ENCODE peak calls at places on chromosomes 4 and X, in nine cellular contexts. R is kidney glomerular epithelial cell; W is NT2/D1; C is fibroblast of the aortic adventitia; H is activated CD4-positive, alpha-beta T cell treated with anti-CD3 and anti-CD28 coated beads, Interleukin-2, amount 10 ng/mL, durations not matched to agents 7 days and 5 days; L is non-pigmented ciliary epithelial cell; Q is stimulated activated CD8-positive, alpha-beta memory T cell treated with anti-CD3 and anti-CD28 coated beads, Interleukin-4, amount 100 ng/mL, for 48 hours; E is A549; V is suprapubic skin. Y is an unnamed sample.

GRCh38 chr4:185358514-185359433 is 37.0 kb downstream of the LRP2BP start:
- DNase-seq in R (peak), W (no peak), C (peak), H (no peak), L (peak), Q (no peak), E (peak), V (no peak), Y (peak)

GRCh38 chr4:15295421-15296162 is 132.2 kb upstream of the C1QTNF7 start:
- DNase-seq in R (no peak), W (no peak), C (no peak), H (no peak), L (no peak), Q (no peak), E (no peak), V (no peak), Y (no peak)

GRCh38 chrX:1518512-1518911 is 18.5 kb downstream of the P2RY8 start:
- DNase-seq in R (no peak), W (no peak), C (no peak), H (no peak), L (no peak), Q (no peak), E (no peak), V (no peak), Y (no peak)

GRCh38 chrX:47177079-47177478 is 16.6 kb upstream of the UBA1 start:
- DNase-seq in R (no peak), W (no peak), C (no peak), H (no peak), L (no peak), Q (no peak), E (no peak), V (peak), Y (no peak)

GRCh38 chrX:105664243-105664642 is 158.1 kb upstream of the NRK start:
- DNase-seq in R (no peak), W (no peak), C (no peak), H (no peak), L (no peak), Q (no peak), E (no peak), V (no peak), Y (no peak)

GRCh38 chrX:118770133-118770760 is 42.8 kb downstream of the IL13RA1 start:
- DNase-seq in R (no peak), W (no peak), C (no peak), H (no peak), L (no peak), Q (no peak), E (no peak), V (no peak), Y (no peak)

GRCh38 chrX:70025464-70025863 is 24.3 kb downstream of the AWAT2 start:
- DNase-seq in R (no peak), W (no peak), C (peak), H (no peak), L (no peak), Q (no peak), E (no peak), V (no peak), Y (no peak)

GRCh38 chrX:39133971-39134370 is 332.7 kb downstream of the MID1IP1 start:
- DNase-seq in R (no peak), W (no peak), C (no peak), H (peak), L (no peak), Q (peak), E (peak), V (no peak), Y (no peak)

GRCh38 chr4:187827631-187828030 is 167.9 kb upstream of the ZFP42 start:
- DNase-seq in R (no peak), W (no peak), C (no peak), H (no peak), L (no peak), Q (no peak), E (peak), V (no peak), Y (no peak)

GRCh38 chr4:150164055-150164454 is 85.8 kb downstream of the DCLK2 start:
- DNase-seq in R (no peak), W (no peak), C (peak), H (no peak), L (no peak), Q (no peak), E (no peak), V (no peak), Y (no peak)

GRCh38 chr4:107468812-107469211 is 251.2 kb downstream of the PAPSS1 start:
- DNase-seq in R (no peak), W (no peak), C (no peak), H (no peak), L (no peak), Q (no peak), E (no peak), V (no peak), Y (no peak)

GRCh38 chr4:185238261-185238681 is 28.9 kb downstream of the SNX25 start:
- DNase-seq in R (no peak), W (no peak), C (peak), H (no peak), L (no peak), Q (peak), E (no peak), V (no peak), Y (peak)

GRCh38 chr4:10673817-10674369 is 10.7 kb downstream of the CLNK start:
- DNase-seq in R (no peak), W (no peak), C (no peak), H (no peak), L (no peak), Q (no peak), E (no peak), V (no peak), Y (no peak)

GRCh38 chrX:123993904-123994635 is 32.6 kb downstream of the STAG2 start:
- DNase-seq in R (no peak), W (no peak), C (no peak), H (no peak), L (no peak), Q (no peak), E (no peak), V (no peak), Y (no peak)

GRCh38 chr4:13963601-13964000 is 336.1 kb upstream of the BOD1L1 start:
- DNase-seq in R (no peak), W (no peak), C (peak), H (no peak), L (no peak), Q (no peak), E (no peak), V (no peak), Y (peak)

GRCh38 chr4:28241021-28241420 is 1380.4 kb downstream of the STIM2 start:
- DNase-seq in R (no peak), W (no peak), C (no peak), H (no peak), L (no peak), Q (no peak), E (no peak), V (no peak), Y (peak)

Y was measured in astrocyte.